ENCODE peak calls at places on chromosomes 7 and 10, in ten cellular contexts. P, G, J, Z, I, D, T, E, O and W are unnamed samples.

GRCh38 chr10:46559231-46559671 is 2.8 kb upstream of the GPRIN2 start:
- DNase-seq in G (peak), Z (peak), J (peak), P (peak), E (no peak), D (no peak), I (peak), T (no peak), O (peak), W (no peak)

GRCh38 chr10:119020627-119020946 is 8.9 kb upstream of the NANOS1 start:
- DNase-seq in J (no peak), Z (no peak), D (peak), O (no peak), G (no peak), P (peak), E (no peak), I (no peak), T (no peak), W (no peak)

GRCh38 chr10:35011771-35012191 is 78.4 kb downstream of the CUL2 start:
- DNase-seq in T (no peak), I (no peak), G (no peak), O (no peak), P (no peak), J (no peak), E (no peak), Z (no peak), D (peak), W (no peak)

GRCh38 chr7:38107486-38107893 is 70.6 kb upstream of the STARD3NL start:
- DNase-seq in P (peak), O (peak), T (peak), Z (peak), D (peak), E (peak), I (peak), J (no peak), G (peak), W (no peak)

GRCh38 chr10:76558996-76559888 is 1078.4 kb downstream of the KCNMA1 start:
- DNase-seq in P (no peak), Z (no peak), E (no peak), D (peak), T (no peak), G (no peak), I (no peak), J (no peak), O (no peak), W (no peak)

GRCh38 chr7:139566075-139566474 is 42.6 kb downstream of the CLEC2L start:
- DNase-seq in J (no peak), T (no peak), D (no peak), I (no peak), P (no peak), Z (no peak), G (no peak), E (no peak), O (peak), W (no peak)

GRCh38 chr7:2932761-2933251 is 88.7 kb upstream of the GNA12 start:
- DNase-seq in G (peak), D (no peak), E (peak), I (peak), T (no peak), J (peak), P (peak), O (peak), Z (peak), W (peak)

GRCh38 chr10:70255329-70256299 is 22.4 kb upstream of the PPA1 start:
- DNase-seq in P (no peak), O (no peak), Z (no peak), G (peak), T (no peak), J (peak), D (peak), I (no peak), E (peak), W (no peak)

GRCh38 chr7:41579961-41580935 is 122.6 kb downstream of the INHBA start:
- DNase-seq in E (no peak), G (no peak), T (no peak), Z (no peak), P (no peak), O (no peak), I (no peak), D (peak), J (no peak), W (no peak)

GRCh38 chr10:125226823-125227222 is 66.5 kb upstream of the CTBP2 start:
- DNase-seq in J (no peak), G (no peak), E (no peak), D (no peak), P (no peak), O (peak), Z (no peak), T (no peak), I (no peak), W (no peak)

GRCh38 chr7:130736298-130736900 is 2.4 kb upstream of the KLF14 start:
- DNase-seq in Z (no peak), I (no peak), O (no peak), J (no peak), E (no peak), P (no peak), D (no peak), G (no peak), T (no peak), W (no peak)

GRCh38 chr7:73703649-73703984 is 15.9 kb downstream of the STX1A start:
- DNase-seq in T (no peak), O (no peak), P (no peak), J (no peak), Z (no peak), I (no peak), E (no peak), G (no peak), D (no peak), W (no peak)

GRCh38 chr10:13633689-13634088 is 46.9 kb downstream of the PRPF18 start:
- DNase-seq in O (no peak), G (no peak), Z (no peak), D (peak), E (no peak), J (no peak), I (no peak), P (peak), T (no peak), W (no peak)

GRCh38 chr10:48464121-48464870 is 140.6 kb downstream of the ARHGAP22 start:
- DNase-seq in J (peak), Z (peak), G (no peak), E (no peak), O (peak), T (no peak), P (no peak), D (no peak), I (no peak), W (no peak)

GRCh38 chr7:6651866-6652445 is 14.8 kb downstream of the ZNF316 start:
- DNase-seq in T (no peak), I (peak), Z (peak), E (no peak), O (peak), D (no peak), G (no peak), P (peak), J (no peak), W (peak)

GRCh38 chr7:6392712-6393666 is 54.8 kb downstream of the DAGLB start:
- DNase-seq in D (peak), P (peak), G (peak), O (no peak), Z (peak), T (no peak), I (no peak), J (peak), E (no peak), W (peak)

GRCh38 chr10:119024882-119025281 is 4.6 kb upstream of the NANOS1 start:
- DNase-seq in E (no peak), T (no peak), D (peak), I (no peak), P (peak), J (no peak), G (no peak), Z (no peak), O (no peak), W (no peak)

GRCh38 chr7:158782638-158783490 is 46.4 kb downstream of the ESYT2 start:
- DNase-seq in J (no peak), T (no peak), Z (peak), I (no peak), P (peak), O (peak), D (peak), E (no peak), G (peak), W (no peak)

GRCh38 chr10:90398551-90398950 is 459.3 kb downstream of the HTR7 start:
- DNase-seq in O (no peak), Z (no peak), G (no peak), D (peak), T (no peak), J (no peak), I (no peak), E (no peak), P (no peak), W (no peak)

GRCh38 chr10:119412244-119412750 is 130.2 kb downstream of the RGS10 start:
- DNase-seq in J (peak), T (no peak), D (peak), I (no peak), Z (peak), E (no peak), P (peak), G (peak), O (no peak), W (no peak)

GRCh38 chr10:83218205-83218604 is 921.1 kb upstream of the GHITM start:
- DNase-seq in I (peak), O (peak), G (no peak), Z (no peak), P (no peak), E (no peak), J (no peak), D (no peak), T (no peak), W (no peak)

DNA sequence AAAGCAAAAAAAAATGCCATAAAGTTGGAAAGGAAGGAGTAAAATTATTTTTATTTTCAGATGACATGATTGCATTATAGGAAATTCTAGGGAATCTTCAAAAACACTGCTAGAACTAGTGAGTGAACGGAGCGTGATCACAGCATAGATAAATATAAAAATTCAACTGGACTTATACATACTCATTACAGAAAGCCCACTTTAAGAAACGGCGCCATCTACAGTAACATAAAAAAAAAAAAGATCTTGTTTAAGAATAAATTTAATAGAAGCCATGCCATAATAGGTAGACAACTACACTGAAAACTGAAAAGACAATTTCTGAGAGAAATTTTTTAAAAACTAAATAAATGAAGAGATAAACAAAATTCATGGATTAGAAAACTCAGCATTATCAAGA is 623.1 kb upstream of the MGMT start:
- DNase-seq in G (no peak), Z (no peak), E (no peak), P (no peak), I (no peak), D (no peak), O (no peak), T (no peak), J (no peak), W (no peak)
- TF ChIP-seq CTCF in G (no peak), Z (no peak), E (peak), P (no peak), I (no peak), D (no peak), O (peak), T (peak), J (no peak), W (peak)

DNA sequence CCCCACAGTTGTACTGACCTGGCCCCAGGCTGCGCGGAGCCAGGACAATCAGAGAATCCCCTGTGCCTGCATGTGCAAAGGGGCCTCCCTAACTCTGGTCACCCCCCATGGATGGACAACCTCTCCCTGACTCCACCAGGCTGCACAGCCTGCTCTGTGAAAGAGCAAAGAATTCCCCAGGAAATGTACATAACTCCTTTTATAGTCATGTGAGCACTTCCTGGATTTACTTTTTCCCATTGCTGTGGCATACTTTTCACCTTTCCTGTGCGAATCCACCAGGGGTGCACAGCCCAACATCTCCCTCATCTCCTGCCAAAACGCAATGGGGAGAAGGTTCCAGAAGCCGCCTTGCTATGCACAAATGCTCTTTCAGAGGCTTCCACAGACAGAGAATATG is 27.9 kb downstream of the FGFR2 start:
- DNase-seq in O (no peak), I (no peak), G (no peak), Z (no peak), P (no peak), T (no peak), E (no peak), J (no peak), D (no peak), W (no peak)
- TF ChIP-seq CTCF in O (no peak), I (no peak), G (no peak), Z (no peak), P (no peak), T (no peak), E (no peak), J (no peak), D (no peak), W (no peak)

DNA sequence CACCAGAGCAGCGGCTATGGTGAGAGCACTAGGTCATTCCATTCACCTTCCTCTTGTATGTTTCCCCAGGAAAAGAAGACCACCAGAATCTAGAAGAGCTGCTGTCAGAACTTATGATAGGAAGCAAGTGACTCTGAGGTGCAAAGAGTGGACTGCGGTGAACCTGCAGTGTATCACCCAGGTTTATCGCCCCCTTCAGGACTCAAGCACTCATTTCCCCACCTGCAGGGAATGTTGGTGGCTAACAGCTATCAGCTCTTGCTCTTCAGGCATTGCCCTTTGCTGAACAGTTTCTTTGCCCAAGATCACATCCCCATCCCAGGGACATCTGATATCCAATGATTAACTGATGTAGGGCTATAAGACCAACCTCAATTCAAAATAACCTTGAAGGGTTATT is 66.3 kb upstream of the IL6 start:
- DNase-seq in D (no peak), T (peak), I (peak), G (no peak), J (no peak), E (peak), Z (no peak), O (peak), P (no peak), W (no peak)
- TF ChIP-seq CTCF in D (no peak), T (peak), I (peak), G (no peak), J (peak), E (peak), Z (no peak), O (peak), P (no peak), W (peak)

DNA sequence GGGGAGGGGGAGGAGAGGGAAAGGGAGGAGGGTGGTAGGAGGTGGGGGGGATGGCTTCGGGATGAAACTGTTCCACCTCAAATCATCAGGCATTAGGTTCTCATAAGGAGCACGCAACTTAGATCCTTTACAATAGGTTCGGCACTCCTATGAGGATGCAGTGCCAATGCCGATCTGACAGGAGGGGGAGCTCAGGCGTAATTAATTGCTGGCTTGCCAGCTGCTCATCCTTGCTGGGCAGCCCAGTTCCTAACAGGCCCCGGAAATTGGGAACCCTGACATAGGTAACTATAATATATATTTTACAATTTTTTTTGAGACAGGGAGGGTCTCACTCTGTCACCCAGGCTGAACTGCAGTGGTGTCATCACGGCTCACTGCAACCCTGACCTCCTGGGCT is 118.8 kb upstream of the SFMBT2 start:
- DNase-seq in O (peak), E (peak), T (no peak), P (peak), G (no peak), I (peak), J (peak), Z (peak), D (no peak), W (no peak)
- TF ChIP-seq CTCF in O (peak), E (peak), T (no peak), P (no peak), G (peak), I (no peak), J (peak), Z (no peak), D (no peak), W (peak)

GRCh38 chr7:52917982-52918578 is 117.4 kb upstream of the POM121L12 start:
- DNase-seq in O (peak), D (no peak), E (peak), P (no peak), Z (no peak), G (no peak), I (peak), T (peak), J (no peak), W (no peak)

GRCh38 chr7:52925332-52925731 is 110.1 kb upstream of the POM121L12 start:
- DNase-seq in Z (no peak), D (no peak), J (no peak), O (peak), P (no peak), E (peak), G (no peak), T (no peak), I (peak), W (no peak)

DNA sequence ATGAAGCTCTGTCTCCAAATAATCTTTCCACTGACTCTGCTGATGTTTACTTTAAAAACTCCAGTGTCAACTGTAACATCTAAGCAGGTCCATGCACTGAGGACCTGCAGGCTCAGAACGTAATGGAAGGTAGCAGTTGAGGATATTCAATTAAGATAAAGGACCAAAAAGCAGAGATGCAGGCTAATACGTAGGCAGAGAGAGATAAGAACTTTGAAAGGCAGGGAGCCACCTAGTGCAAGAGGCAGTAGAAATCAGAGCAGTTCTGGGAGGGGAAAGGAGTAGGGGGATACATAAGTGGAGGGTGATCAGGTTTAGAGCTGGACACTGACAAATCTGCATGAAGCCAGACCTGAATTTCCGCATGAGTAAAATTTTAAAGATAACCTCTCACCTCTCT is 114.5 kb upstream of the POM121L12 start:
- DNase-seq in E (no peak), D (no peak), O (no peak), G (no peak), I (no peak), Z (no peak), P (no peak), T (no peak), J (no peak), W (no peak)
- TF ChIP-seq CTCF in E (no peak), D (no peak), O (no peak), G (no peak), I (no peak), Z (no peak), P (no peak), T (no peak), J (no peak), W (no peak)

GRCh38 chr7:101812595-101812994 is 4.8 kb upstream of the CUX1 start:
- DNase-seq in P (no peak), Z (no peak), G (no peak), I (no peak), D (no peak), E (no peak), J (no peak), O (no peak), T (no peak), W (no peak)
- TF ChIP-seq CTCF in P (no peak), Z (no peak), G (no peak), I (no peak), D (no peak), E (no peak), J (no peak), O (peak), T (peak), W (no peak)

DNA sequence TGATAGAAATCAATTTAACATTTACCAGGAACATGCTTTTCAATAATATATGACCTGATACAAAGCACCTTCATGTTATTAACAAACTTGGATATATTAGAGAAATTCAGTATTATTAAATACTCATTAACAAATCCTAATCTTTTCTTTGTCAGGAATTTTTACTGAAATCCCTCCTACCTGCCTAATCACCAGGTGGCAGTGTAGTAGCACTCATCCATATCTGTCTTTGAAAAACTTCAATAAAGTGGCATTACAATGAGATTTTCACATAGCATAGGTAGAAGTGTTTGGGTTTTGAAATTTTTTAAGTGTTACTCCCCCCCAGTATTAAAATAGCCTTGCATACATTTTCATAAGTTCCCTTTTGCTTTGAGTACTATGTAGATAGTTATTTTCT is 1246.6 kb upstream of the LRRN3 start:
- DNase-seq in P (no peak), Z (no peak), D (peak), O (no peak), I (no peak), T (no peak), G (no peak), E (no peak), J (no peak), W (no peak)
- TF ChIP-seq CTCF in P (no peak), Z (peak), D (peak), O (peak), I (no peak), T (peak), G (peak), E (peak), J (peak), W (peak)